ENCODE peak calls at places on chromosomes 1 and 21, in six cellular contexts. O, R, B, Y, G and V are unnamed samples.

GRCh38 chr21:36461277-36461917 is 18.5 kb downstream of the CLDN14 start:
- DNase-seq in O (no peak), R (no peak), B (no peak), Y (no peak), G (no peak), V (no peak)

GRCh38 chr1:169568497-169568896 is 17.8 kb downstream of the F5 start:
- DNase-seq in O (no peak), R (no peak), B (no peak), Y (no peak), G (no peak), V (no peak)

GRCh38 chr1:221887091-221887746 is 145.3 kb upstream of the DUSP10 start:
- DNase-seq in O (no peak), R (peak), B (peak), Y (no peak), G (no peak), V (no peak)

GRCh38 chr1:5939268-5940060 is 52.8 kb downstream of the NPHP4 start:
- DNase-seq in O (no peak), R (no peak), B (no peak), Y (no peak), G (peak), V (no peak)

GRCh38 chr1:48679868-48680267 is 96.8 kb downstream of the BEND5 start:
- DNase-seq in O (no peak), R (no peak), B (no peak), Y (no peak), G (no peak), V (no peak)

GRCh38 chr1:983736-984475 is 2.0 kb upstream of the PERM1 start:
- DNase-seq in O (peak), R (no peak), B (peak), Y (no peak), G (no peak), V (no peak)

GRCh38 chr1:17554966-17555365 is 15.5 kb downstream of the ARHGEF10L start:
- DNase-seq in O (no peak), R (no peak), B (no peak), Y (no peak), G (no peak), V (no peak)

GRCh38 chr1:206952182-206952581 is 5.9 kb upstream of the PIGR start:
- DNase-seq in O (no peak), R (no peak), B (no peak), Y (no peak), G (no peak), V (no peak)

GRCh38 chr1:35883681-35884155 is 709 bp downstream of the AGO1 start:
- DNase-seq in O (peak), R (peak), B (peak), Y (no peak), G (peak), V (peak)

GRCh38 chr1:66217021-66217420 is 316.9 kb upstream of the SGIP1 start:
- DNase-seq in O (no peak), R (no peak), B (no peak), Y (no peak), G (no peak), V (no peak)

GRCh38 chr1:44881011-44881632 is 38.1 kb upstream of the PTCH2 start:
- DNase-seq in O (no peak), R (peak), B (no peak), Y (no peak), G (no peak), V (peak)

GRCh38 chr1:107991371-107992066 is 26.5 kb upstream of the VAV3 start:
- DNase-seq in O (no peak), R (no peak), B (no peak), Y (no peak), G (no peak), V (no peak)

DNA sequence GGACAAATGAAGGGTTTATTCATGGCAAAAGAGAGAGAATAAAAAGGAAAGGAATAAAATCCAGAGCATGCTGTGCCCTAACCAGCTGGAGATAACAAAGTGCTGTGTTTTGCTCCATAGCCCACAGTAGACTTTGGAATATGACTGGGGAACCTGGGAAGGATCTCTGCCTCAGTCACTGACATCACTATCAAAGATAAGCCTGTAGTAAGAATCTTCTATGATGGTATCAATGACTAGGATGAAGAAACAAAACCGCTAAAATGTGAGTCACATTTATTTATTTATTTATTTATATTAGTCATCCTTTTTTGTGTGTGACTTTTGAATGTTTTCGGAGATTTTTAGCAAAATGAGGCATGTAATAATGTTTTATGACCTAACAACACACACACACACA is 56.3 kb downstream of the NVL start:
- DNase-seq in O (no peak), R (no peak), B (no peak), Y (no peak), G (no peak), V (no peak)
- H3K27ac ChIP-seq in O (no peak), R (no peak), B (no peak), Y (no peak), G (no peak), V (no peak)

DNA sequence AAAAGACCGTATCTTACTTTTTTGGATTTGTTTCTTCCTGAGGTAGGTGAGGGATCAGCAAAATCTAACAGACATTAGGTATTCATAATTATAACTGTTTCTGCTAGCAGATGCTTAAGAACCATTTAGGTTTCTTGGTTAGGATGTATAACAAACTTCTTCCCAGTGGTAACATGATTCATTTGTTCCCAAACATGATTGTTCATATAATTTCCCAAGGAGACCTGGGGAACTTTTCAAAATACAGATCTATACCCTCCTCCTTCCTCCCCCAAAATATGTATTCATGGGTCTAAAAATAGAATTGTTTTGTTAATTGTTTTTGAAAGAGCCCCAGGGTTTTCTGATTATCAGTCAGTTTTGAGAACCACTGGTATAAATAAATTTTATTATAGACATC is 228.2 kb downstream of the COP1 start:
- DNase-seq in O (no peak), R (no peak), B (no peak), Y (no peak), G (no peak), V (no peak)
- H3K27ac ChIP-seq in O (no peak), R (no peak), B (no peak), Y (no peak), G (no peak), V (no peak)

DNA sequence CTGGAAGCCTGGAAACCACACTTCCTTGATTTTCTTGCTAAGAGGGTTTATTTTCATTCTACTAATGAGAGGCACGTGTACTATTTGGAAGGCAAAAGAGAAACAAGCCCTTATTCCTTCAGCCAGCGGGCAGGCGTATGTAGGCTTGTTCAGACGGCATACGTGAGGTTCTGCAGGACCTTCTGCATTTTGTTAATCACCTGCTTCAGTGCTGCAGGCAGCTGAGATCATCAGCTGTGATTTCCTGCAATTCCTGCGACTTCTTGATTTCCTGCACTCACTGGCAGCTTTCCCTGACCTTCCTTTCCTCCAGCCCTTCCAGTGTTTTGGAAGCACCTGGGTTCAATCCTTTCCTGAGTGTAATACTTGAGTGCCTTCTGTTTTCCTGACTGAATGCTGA is 43.4 kb downstream of the TSNAX start:
- DNase-seq in O (no peak), R (no peak), B (no peak), Y (no peak), G (no peak), V (no peak)
- H3K27ac ChIP-seq in O (no peak), R (no peak), B (no peak), Y (no peak), G (no peak), V (no peak)

DNA sequence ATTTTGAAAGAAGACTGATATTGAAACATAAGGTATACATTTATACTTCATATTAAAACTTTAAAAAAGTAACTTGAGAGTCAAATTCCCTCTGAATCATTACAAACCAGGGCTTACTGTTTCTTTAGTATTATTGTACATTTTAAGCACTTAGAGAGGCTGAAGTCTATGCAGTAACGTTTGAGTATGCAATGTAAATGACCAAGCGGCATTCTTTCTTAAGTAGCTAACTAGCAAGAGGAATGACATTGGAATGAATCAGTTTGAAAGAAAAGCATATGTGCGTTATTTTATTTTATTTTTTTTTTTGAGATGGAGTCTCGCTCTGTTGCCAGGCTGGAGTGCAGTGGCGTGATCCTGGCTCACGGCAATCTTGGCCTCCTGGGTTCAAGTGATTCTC is 24.3 kb downstream of the WNT2B start:
- DNase-seq in O (no peak), R (no peak), B (no peak), Y (no peak), G (no peak), V (no peak)
- H3K27ac ChIP-seq in O (no peak), R (no peak), B (no peak), Y (no peak), G (no peak), V (no peak)

GRCh38 chr1:235304549-235305451 is 23.2 kb downstream of the ARID4B start:
- DNase-seq in O (no peak), R (no peak), B (no peak), Y (no peak), G (no peak), V (no peak)
- H3K27ac ChIP-seq in O (peak), R (no peak), B (no peak), Y (no peak), G (no peak), V (no peak)

GRCh38 chr21:35297665-35298064 is 248.6 kb upstream of the RUNX1 start:
- DNase-seq in O (no peak), R (no peak), B (no peak), Y (no peak), G (no peak), V (no peak)

GRCh38 chr21:35288238-35288637 is 239.1 kb upstream of the RUNX1 start:
- DNase-seq in O (no peak), R (no peak), B (no peak), Y (no peak), G (no peak), V (no peak)

GRCh38 chr21:35291034-35291433 is 241.9 kb upstream of the RUNX1 start:
- DNase-seq in O (no peak), R (no peak), B (no peak), Y (no peak), G (no peak), V (no peak)

GRCh38 chr21:35294231-35294898 is 245.3 kb upstream of the RUNX1 start:
- DNase-seq in O (no peak), R (no peak), B (no peak), Y (peak), G (no peak), V (no peak)

DNA sequence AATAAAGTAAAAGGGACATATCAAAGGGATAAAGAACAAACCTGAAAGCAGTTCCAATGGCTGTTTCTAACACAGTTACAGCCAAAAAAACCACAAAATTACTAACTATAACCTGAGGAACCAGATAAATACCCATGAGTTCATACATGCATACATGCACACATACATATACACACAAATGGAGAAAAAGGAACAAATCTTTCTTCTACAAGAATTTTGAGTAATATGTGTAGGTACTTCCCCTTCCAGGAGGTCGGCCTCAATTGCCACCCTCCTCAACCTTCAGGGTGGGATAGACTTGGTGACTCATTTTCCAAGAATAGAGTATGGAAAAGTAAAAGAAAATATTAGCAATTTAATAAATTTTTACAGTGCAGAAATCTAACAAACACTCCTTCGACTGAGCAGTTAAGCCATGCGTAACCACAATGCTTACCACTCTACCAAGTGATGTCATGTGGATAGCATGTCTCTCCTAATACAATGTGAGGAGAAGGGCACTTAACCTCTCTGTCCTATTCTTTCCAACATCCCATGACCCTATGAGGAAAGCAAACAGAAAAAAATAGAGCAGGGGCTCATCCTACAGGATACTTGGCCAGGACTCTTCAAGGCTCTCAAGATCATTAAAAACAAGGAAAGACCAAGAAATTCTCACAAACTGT is 243.0 kb upstream of the RUNX1 start:
- DNase-seq in O (no peak), R (no peak), B (no peak), Y (no peak), G (no peak), V (no peak)
- H3K27ac ChIP-seq in O (no peak), R (no peak), B (no peak), Y (no peak), G (no peak), V (no peak)